ENCODE peak calls at places on chromosomes 3 and 15, in seven cellular contexts. Y is left colon; V is activated CD8-positive, alpha-beta memory T cell treated with anti-CD3 and anti-CD28 coated beads, Interleukin-2, amount 50 U/mL, for 48 hours; L is naive thymus-derived CD8-positive, alpha-beta T cell; O is AG08396; W is GM20000; A is fibroblast of mammary gland. N is an unnamed sample.
A peak's percentile ranks its signal among the peaks of the same experiment; 100 is the strongest.

GRCh38 chr3:16439163-16439847 is 74.2 kb downstream of the RFTN1 start:
- DNase-seq in Y (no peak), V (no peak), L (no peak), O (no peak), W (no peak), A (no peak), N (no peak)

GRCh38 chr15:51758645-51759044 is 7.2 kb downstream of the TMOD2 start:
- DNase-seq in Y (peak; percentile 27), V (no peak), L (no peak), O (peak; percentile 72), W (no peak), A (peak; percentile 97), N (peak; percentile 94)

GRCh38 chr3:105944721-105945120 is 75.9 kb upstream of the CBLB start:
- DNase-seq in Y (no peak), V (no peak), L (no peak), O (peak; percentile 56), W (no peak), A (peak; percentile 88), N (no peak)

GRCh38 chr3:52834871-52835501 is at the start of gene MUSTN1:
- DNase-seq in Y (no peak), V (no peak), L (no peak), O (peak; percentile 41), W (no peak), A (peak; percentile 7), N (no peak)

GRCh38 chr15:58748787-58749531 is 548 bp downstream of the ADAM10 start:
- DNase-seq in Y (peak; percentile 67), V (peak; percentile 72), L (peak; percentile 40), O (peak; percentile 65), W (peak; percentile 36), A (no peak), N (no peak)

GRCh38 chr3:170670504-170670903 is 84.6 kb upstream of the SLC7A14 start:
- DNase-seq in Y (no peak), V (no peak), L (no peak), O (no peak), W (no peak), A (no peak), N (no peak)

GRCh38 chr3:183822631-183823030 is 2.7 kb downstream of the MAP6D1 start:
- DNase-seq in Y (no peak), V (no peak), L (no peak), O (no peak), W (no peak), A (no peak), N (peak; percentile 66)

GRCh38 chr3:169344465-169344864 is 319.0 kb downstream of the MECOM start:
- DNase-seq in Y (no peak), V (no peak), L (no peak), O (no peak), W (no peak), A (peak; percentile 27), N (no peak)

GRCh38 chr15:57153140-57153539 is 223.2 kb upstream of the CGNL1 start:
- DNase-seq in Y (no peak), V (no peak), L (no peak), O (no peak), W (peak; percentile 6), A (peak; percentile 54), N (no peak)

GRCh38 chr15:31098953-31099740 is 2.4 kb downstream of the TRPM1 start:
- DNase-seq in Y (no peak), V (no peak), L (no peak), O (no peak), W (peak; percentile 27), A (no peak), N (no peak)

GRCh38 chr3:184345678-184346144 is 8.3 kb downstream of the FAM131A start:
- DNase-seq in Y (peak; percentile 84), V (no peak), L (no peak), O (peak; percentile 82), W (peak; percentile 45), A (peak; percentile 67), N (peak; percentile 97)

GRCh38 chr3:190122198-190122771 is 1.6 kb upstream of the P3H2 start:
- DNase-seq in Y (no peak), V (no peak), L (no peak), O (peak; percentile 46), W (no peak), A (peak; percentile 71), N (no peak)

GRCh38 chr3:39101022-39101689 is 6.3 kb downstream of the GORASP1 start:
- DNase-seq in Y (peak; percentile 48), V (peak; percentile 65), L (peak; percentile 53), O (peak; percentile 76), W (peak; percentile 82), A (peak; percentile 44), N (peak; percentile 34)

GRCh38 chr3:139491966-139492365 is 15.7 kb upstream of the RBP2 start:
- DNase-seq in Y (no peak), V (no peak), L (no peak), O (no peak), W (no peak), A (no peak), N (no peak)

GRCh38 chr3:98782826-98783500 is 19.8 kb downstream of the ST3GAL6 start:
- DNase-seq in Y (no peak), V (no peak), L (no peak), O (no peak), W (no peak), A (no peak), N (no peak)

GRCh38 chr3:123325766-123326256 is 123.1 kb downstream of the ADCY5 start:
- DNase-seq in Y (no peak), V (no peak), L (no peak), O (no peak), W (no peak), A (no peak), N (no peak)

GRCh38 chr3:124297062-124297980 is 305.4 kb upstream of the ROPN1 start:
- DNase-seq in Y (no peak), V (no peak), L (no peak), O (no peak), W (no peak), A (no peak), N (no peak)

GRCh38 chr3:69740103-69741021 is 1.1 kb downstream of the MITF start:
- DNase-seq in Y (peak; percentile 69), V (no peak), L (no peak), O (peak; percentile 17), W (peak; percentile 16), A (no peak), N (peak; percentile 59)

GRCh38 chr3:114942773-114943172 is 204.3 kb downstream of the ZBTB20 start:
- DNase-seq in Y (no peak), V (no peak), L (no peak), O (no peak), W (no peak), A (no peak), N (no peak)

GRCh38 chr3:8460815-8461482 is 40.7 kb upstream of the LMCD1 start:
- DNase-seq in Y (no peak), V (no peak), L (no peak), O (peak; percentile 47), W (no peak), A (peak; percentile 90), N (no peak)

GRCh38 chr3:131216801-131217200 is 164.8 kb upstream of the NUDT16 start:
- DNase-seq in Y (no peak), V (no peak), L (no peak), O (peak; percentile 26), W (no peak), A (peak; percentile 86), N (no peak)

GRCh38 chr15:60916032-60916673 is 312.9 kb downstream of the RORA start:
- DNase-seq in Y (no peak), V (no peak), L (no peak), O (no peak), W (no peak), A (no peak), N (no peak)

GRCh38 chr15:59160880-59161593 is 45.6 kb upstream of the LDHAL6B start:
- DNase-seq in Y (no peak), V (peak; percentile 59), L (no peak), O (peak; percentile 29), W (no peak), A (no peak), N (peak; percentile 13)

GRCh38 chr3:132457301-132457700 is 40.0 kb downstream of the DNAJC13 start:
- DNase-seq in Y (no peak), V (no peak), L (no peak), O (no peak), W (no peak), A (no peak), N (no peak)

GRCh38 chr3:153210116-153210515 is 48.1 kb downstream of the RAP2B start:
- DNase-seq in Y (no peak), V (no peak), L (peak; percentile 32), O (no peak), W (no peak), A (peak; percentile 42), N (no peak)

GRCh38 chr15:34055868-34056595 is 17.0 kb upstream of the AVEN start:
- DNase-seq in Y (no peak), V (no peak), L (no peak), O (peak; percentile 59), W (no peak), A (peak; percentile 44), N (peak; percentile 65)

GRCh38 chr15:75198560-75199346 is 2.9 kb upstream of the C15orf39 start:
- DNase-seq in Y (no peak), V (no peak), L (no peak), O (no peak), W (peak; percentile 76), A (peak; percentile 40), N (peak; percentile 83)

GRCh38 chr15:64527263-64527984 is 67.0 kb downstream of the ZNF609 start:
- DNase-seq in Y (no peak), V (no peak), L (no peak), O (peak; percentile 61), W (no peak), A (peak; percentile 82), N (no peak)

GRCh38 chr3:84692261-84692660 is 266.5 kb upstream of the CADM2 start:
- DNase-seq in Y (no peak), V (no peak), L (no peak), O (no peak), W (no peak), A (no peak), N (no peak)

GRCh38 chr3:99911433-99911832 is 93.8 kb downstream of the CMSS1 start:
- DNase-seq in Y (no peak), V (no peak), L (no peak), O (no peak), W (no peak), A (no peak), N (no peak)

GRCh38 chr3:36212291-36212690 is 168.0 kb upstream of the STAC start:
- DNase-seq in Y (no peak), V (no peak), L (no peak), O (no peak), W (no peak), A (peak; percentile 52), N (no peak)

GRCh38 chr15:66741646-66742045 is 39.6 kb downstream of the SMAD6 start:
- DNase-seq in Y (no peak), V (no peak), L (no peak), O (no peak), W (no peak), A (no peak), N (no peak)

N was measured in cerebellar cortex.